ENCODE peak calls at places on chromosomes 4 and X, in six cellular contexts. One of them, this sample, is unnamed.

GRCh38 chrX:124383367-124383766 is 37.0 kb downstream of the SH2D1A start:
- DNase-seq in uterus: no peak
- DNase-seq in psoas muscle: no peak
- DNase-seq in right atrium auricular region: no peak
- DNase-seq in vagina: no peak
- DNase-seq in Panc1: no peak
- DNase-seq in this sample: no peak

GRCh38 chr4:176534566-176534965 is 214.8 kb downstream of the SPCS3 start:
- DNase-seq in uterus: no peak
- DNase-seq in psoas muscle: no peak
- DNase-seq in right atrium auricular region: no peak
- DNase-seq in vagina: no peak
- DNase-seq in Panc1: no peak
- DNase-seq in this sample: no peak

GRCh38 chrX:12758291-12758690 is 32.9 kb upstream of the PRPS2 start:
- DNase-seq in uterus: no peak
- DNase-seq in psoas muscle: no peak
- DNase-seq in right atrium auricular region: no peak
- DNase-seq in vagina: no peak
- DNase-seq in Panc1: no peak
- DNase-seq in this sample: no peak

GRCh38 chrX:153765138-153766079 is 1.4 kb downstream of the PLXNB3 start:
- DNase-seq in uterus: peak; percentile 24
- DNase-seq in psoas muscle: peak; percentile 53
- DNase-seq in right atrium auricular region: no peak
- DNase-seq in vagina: no peak
- DNase-seq in Panc1: no peak
- DNase-seq in this sample: no peak

GRCh38 chr4:46844325-46844917 is 64.6 kb downstream of the COX7B2 start:
- DNase-seq in uterus: no peak
- DNase-seq in psoas muscle: no peak
- DNase-seq in right atrium auricular region: no peak
- DNase-seq in vagina: no peak
- DNase-seq in Panc1: peak; percentile 43
- DNase-seq in this sample: no peak

GRCh38 chr4:26124753-26125236 is 196.0 kb upstream of the RBPJ start:
- DNase-seq in uterus: no peak
- DNase-seq in psoas muscle: no peak
- DNase-seq in right atrium auricular region: no peak
- DNase-seq in vagina: peak; percentile 61
- DNase-seq in Panc1: no peak
- DNase-seq in this sample: no peak

GRCh38 chr4:87120411-87121162 is 99.8 kb downstream of the KLHL8 start:
- DNase-seq in uterus: peak; percentile 69
- DNase-seq in psoas muscle: peak; percentile 74
- DNase-seq in right atrium auricular region: no peak
- DNase-seq in vagina: no peak
- DNase-seq in Panc1: no peak
- DNase-seq in this sample: no peak

GRCh38 chrX:103066606-103067005 is 2.6 kb upstream of the BEX1 start:
- DNase-seq in uterus: no peak
- DNase-seq in psoas muscle: no peak
- DNase-seq in right atrium auricular region: no peak
- DNase-seq in vagina: no peak
- DNase-seq in Panc1: no peak
- DNase-seq in this sample: no peak

GRCh38 chr4:141329174-141329569 is 108.5 kb downstream of the ZNF330 start:
- DNase-seq in uterus: no peak
- DNase-seq in psoas muscle: no peak
- DNase-seq in right atrium auricular region: no peak
- DNase-seq in vagina: no peak
- DNase-seq in Panc1: no peak
- DNase-seq in this sample: no peak

GRCh38 chr4:54382623-54383022 is 153.5 kb downstream of the PDGFRA start:
- DNase-seq in uterus: no peak
- DNase-seq in psoas muscle: no peak
- DNase-seq in right atrium auricular region: no peak
- DNase-seq in vagina: no peak
- DNase-seq in Panc1: no peak
- DNase-seq in this sample: no peak

GRCh38 chr4:139704915-139705485 is 39.4 kb downstream of the MGST2 start:
- DNase-seq in uterus: no peak
- DNase-seq in psoas muscle: no peak
- DNase-seq in right atrium auricular region: no peak
- DNase-seq in vagina: no peak
- DNase-seq in Panc1: no peak
- DNase-seq in this sample: no peak

GRCh38 chrX:129654652-129655546 is at the start of gene APLN:
- DNase-seq in uterus: peak; percentile 55
- DNase-seq in psoas muscle: peak; percentile 69
- DNase-seq in right atrium auricular region: peak; percentile 55
- DNase-seq in vagina: peak; percentile 52
- DNase-seq in Panc1: no peak
- DNase-seq in this sample: no peak

GRCh38 chr4:48290146-48290772 is 20.6 kb upstream of the TEC start:
- DNase-seq in uterus: no peak
- DNase-seq in psoas muscle: no peak
- DNase-seq in right atrium auricular region: no peak
- DNase-seq in vagina: no peak
- DNase-seq in Panc1: no peak
- DNase-seq in this sample: no peak

GRCh38 chr4:186840771-186841301 is 117.2 kb upstream of the FAT1 start:
- DNase-seq in uterus: peak; percentile 43
- DNase-seq in psoas muscle: peak; percentile 64
- DNase-seq in right atrium auricular region: peak; percentile 62
- DNase-seq in vagina: no peak
- DNase-seq in Panc1: peak; percentile 33
- DNase-seq in this sample: peak; percentile 66

GRCh38 chr4:27024807-27025206 is 164.2 kb downstream of the STIM2 start:
- DNase-seq in uterus: no peak
- DNase-seq in psoas muscle: no peak
- DNase-seq in right atrium auricular region: no peak
- DNase-seq in vagina: no peak
- DNase-seq in Panc1: no peak
- DNase-seq in this sample: no peak

GRCh38 chr4:158253350-158253980 is 43.2 kb downstream of the TMEM144 start:
- DNase-seq in uterus: peak; percentile 43
- DNase-seq in psoas muscle: no peak
- DNase-seq in right atrium auricular region: no peak
- DNase-seq in vagina: no peak
- DNase-seq in Panc1: peak; percentile 41
- DNase-seq in this sample: no peak

GRCh38 chr4:86970447-86971354 is 35.9 kb downstream of the AFF1 start:
- DNase-seq in uterus: no peak
- DNase-seq in psoas muscle: no peak
- DNase-seq in right atrium auricular region: no peak
- DNase-seq in vagina: no peak
- DNase-seq in Panc1: no peak
- DNase-seq in this sample: no peak

GRCh38 chr4:139020384-139020783 is 4.8 kb downstream of the NOCT start:
- DNase-seq in uterus: no peak
- DNase-seq in psoas muscle: no peak
- DNase-seq in right atrium auricular region: no peak
- DNase-seq in vagina: no peak
- DNase-seq in Panc1: no peak
- DNase-seq in this sample: no peak

GRCh38 chr4:120864969-120865368 is 57.6 kb downstream of the PRDM5 start:
- DNase-seq in uterus: no peak
- DNase-seq in psoas muscle: no peak
- DNase-seq in right atrium auricular region: no peak
- DNase-seq in vagina: no peak
- DNase-seq in Panc1: no peak
- DNase-seq in this sample: no peak

GRCh38 chrX:33339219-33339618 is 127.9 kb upstream of the DMD start:
- DNase-seq in uterus: no peak
- DNase-seq in psoas muscle: no peak
- DNase-seq in right atrium auricular region: no peak
- DNase-seq in vagina: no peak
- DNase-seq in Panc1: no peak
- DNase-seq in this sample: no peak

GRCh38 chr4:24395937-24396336 is 188.4 kb downstream of the DHX15 start:
- DNase-seq in uterus: no peak
- DNase-seq in psoas muscle: no peak
- DNase-seq in right atrium auricular region: no peak
- DNase-seq in vagina: no peak
- DNase-seq in Panc1: no peak
- DNase-seq in this sample: no peak

GRCh38 chr4:184513802-184514120 is 39.4 kb upstream of the IRF2 start:
- DNase-seq in uterus: no peak
- DNase-seq in psoas muscle: no peak
- DNase-seq in right atrium auricular region: no peak
- DNase-seq in vagina: no peak
- DNase-seq in Panc1: no peak
- DNase-seq in this sample: no peak

GRCh38 chr4:47577779-47578553 is 92.9 kb downstream of the ATP10D start:
- DNase-seq in uterus: no peak
- DNase-seq in psoas muscle: no peak
- DNase-seq in right atrium auricular region: peak; percentile 63
- DNase-seq in vagina: no peak
- DNase-seq in Panc1: no peak
- DNase-seq in this sample: peak; percentile 70

GRCh38 chrX:8845060-8845459 is 43.9 kb upstream of the FAM9A start:
- DNase-seq in uterus: no peak
- DNase-seq in psoas muscle: no peak
- DNase-seq in right atrium auricular region: no peak
- DNase-seq in vagina: no peak
- DNase-seq in Panc1: no peak
- DNase-seq in this sample: no peak

GRCh38 chr4:182449186-182449880 is 206.1 kb downstream of the TENM3 start:
- DNase-seq in uterus: no peak
- DNase-seq in psoas muscle: no peak
- DNase-seq in right atrium auricular region: no peak
- DNase-seq in vagina: no peak
- DNase-seq in Panc1: no peak
- DNase-seq in this sample: no peak

GRCh38 chr4:120555058-120555457 is 367.5 kb downstream of the PRDM5 start:
- DNase-seq in uterus: no peak
- DNase-seq in psoas muscle: no peak
- DNase-seq in right atrium auricular region: no peak
- DNase-seq in vagina: no peak
- DNase-seq in Panc1: no peak
- DNase-seq in this sample: no peak

GRCh38 chr4:169270810-169271691 is at the start of gene SH3RF1:
- DNase-seq in uterus: peak; percentile 90
- DNase-seq in psoas muscle: peak; percentile 94
- DNase-seq in right atrium auricular region: peak; percentile 87
- DNase-seq in vagina: no peak
- DNase-seq in Panc1: no peak
- DNase-seq in this sample: peak; percentile 95

DNA sequence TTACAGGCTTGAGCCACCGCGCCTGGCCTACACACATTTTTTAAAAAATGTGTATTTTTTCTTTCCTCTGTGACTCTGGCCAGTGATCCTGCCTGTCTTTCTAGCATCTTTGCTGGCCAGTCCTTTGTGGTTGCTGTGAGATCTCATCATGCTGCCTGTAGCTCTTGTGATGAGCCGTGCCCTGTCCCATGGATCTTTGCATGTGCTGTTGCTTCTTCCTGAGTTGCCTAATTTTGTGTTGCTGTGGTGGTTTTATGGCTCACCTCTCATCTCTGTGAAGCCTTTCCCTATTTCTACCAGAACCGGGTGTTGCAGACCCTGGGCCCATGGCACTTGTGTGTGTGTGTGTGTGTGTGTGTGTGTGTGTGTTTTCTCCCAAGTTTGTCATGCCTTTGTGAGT is 8.3 kb downstream of the NSD2 start:
- DNase-seq in uterus: no peak
- DNase-seq in psoas muscle: no peak
- DNase-seq in right atrium auricular region: no peak
- DNase-seq in vagina: no peak
- DNase-seq in Panc1: no peak
- DNase-seq in this sample: no peak
- H3K4me1 ChIP-seq in uterus: no peaks in the 10 kb centered on the region
- H3K4me1 ChIP-seq in psoas muscle: peaks cover 6% of the 10 kb centered on the region
- H3K4me1 ChIP-seq in right atrium auricular region: no peaks in the 10 kb centered on the region
- H3K4me1 ChIP-seq in vagina: no peaks in the 10 kb centered on the region
- H3K4me1 ChIP-seq in Panc1: peaks cover 11% of the 10 kb centered on the region
- H3K4me1 ChIP-seq in this sample: no peaks in the 10 kb centered on the region

GRCh38 chr4:67122029-67122428 is 423.3 kb downstream of the CENPC start:
- DNase-seq in uterus: no peak
- DNase-seq in psoas muscle: no peak
- DNase-seq in right atrium auricular region: no peak
- DNase-seq in vagina: no peak
- DNase-seq in Panc1: no peak
- DNase-seq in this sample: no peak
- TF ChIP-seq CTCF in uterus: no peak
- TF ChIP-seq CTCF in psoas muscle: no peak
- TF ChIP-seq CTCF in right atrium auricular region: peak; percentile 38
- TF ChIP-seq CTCF in vagina: no peak
- TF ChIP-seq CTCF in Panc1: peak; percentile 27
- TF ChIP-seq CTCF in this sample: no peak

GRCh38 chr4:575281-576141 is 584 bp downstream of the TMEM271 start:
- DNase-seq in uterus: no peak
- DNase-seq in psoas muscle: no peak
- DNase-seq in right atrium auricular region: no peak
- DNase-seq in vagina: no peak
- DNase-seq in Panc1: no peak
- DNase-seq in this sample: no peak
- H3K9me3 ChIP-seq in uterus: no peaks in the 10 kb centered on the region
- H3K9me3 ChIP-seq in psoas muscle: no peaks in the 10 kb centered on the region
- H3K9me3 ChIP-seq in right atrium auricular region: no peaks in the 10 kb centered on the region
- H3K9me3 ChIP-seq in vagina: no peaks in the 10 kb centered on the region
- H3K9me3 ChIP-seq in Panc1: no peaks in the 10 kb centered on the region
- H3K9me3 ChIP-seq in this sample: no peaks in the 10 kb centered on the region

GRCh38 chrX:85243155-85243554 is 424 bp downstream of the SATL1 start:
- DNase-seq in uterus: no peak
- DNase-seq in psoas muscle: no peak
- DNase-seq in right atrium auricular region: no peak
- DNase-seq in vagina: no peak
- DNase-seq in Panc1: no peak
- DNase-seq in this sample: no peak
- H3K4me1 ChIP-seq in uterus: no peaks in the 10 kb centered on the region
- H3K4me1 ChIP-seq in psoas muscle: no peaks in the 10 kb centered on the region
- H3K4me1 ChIP-seq in right atrium auricular region: no peaks in the 10 kb centered on the region
- H3K4me1 ChIP-seq in vagina: no peaks in the 10 kb centered on the region
- H3K4me1 ChIP-seq in Panc1: no peaks in the 10 kb centered on the region
- H3K4me1 ChIP-seq in this sample: peaks cover 4% of the 10 kb centered on the region

GRCh38 chrX:144334577-144334976 is 450.7 kb downstream of the UBE2NL start:
- DNase-seq in uterus: no peak
- DNase-seq in psoas muscle: no peak
- DNase-seq in right atrium auricular region: no peak
- DNase-seq in vagina: no peak
- DNase-seq in Panc1: no peak
- DNase-seq in this sample: no peak

GRCh38 chrX:144333429-144333828 is 449.6 kb downstream of the UBE2NL start:
- DNase-seq in uterus: no peak
- DNase-seq in psoas muscle: no peak
- DNase-seq in right atrium auricular region: no peak
- DNase-seq in vagina: no peak
- DNase-seq in Panc1: no peak
- DNase-seq in this sample: no peak

GRCh38 chrX:144335402-144335801 is 451.5 kb downstream of the UBE2NL start:
- DNase-seq in uterus: no peak
- DNase-seq in psoas muscle: no peak
- DNase-seq in right atrium auricular region: no peak
- DNase-seq in vagina: no peak
- DNase-seq in Panc1: no peak
- DNase-seq in this sample: no peak
- TF ChIP-seq CTCF in uterus: no peak
- TF ChIP-seq CTCF in psoas muscle: no peak
- TF ChIP-seq CTCF in right atrium auricular region: no peak
- TF ChIP-seq CTCF in vagina: no peak
- TF ChIP-seq CTCF in Panc1: no peak
- TF ChIP-seq CTCF in this sample: no peak